ENCODE peak calls at places on chromosomes 3 and 15, in five cellular contexts. L is NCI-H774; Y is hepatic stellate cell; Z is stimulated activated CD4-positive, alpha-beta T cell treated with anti-CD3 and anti-CD28 coated beads, Interleukin-2, amount 100 ng/mL, for 48 hours; W is fibroblast of villous mesenchyme. O is an unnamed sample.

GRCh38 chr3:71311320-71312046 is 272.0 kb downstream of the FOXP1 start:
- DNase-seq in L (no peak), Y (no peak), Z (no peak), W (no peak), O (no peak)

GRCh38 chr3:195080125-195080524 is 190.8 kb downstream of the XXYLT1 start:
- DNase-seq in L (no peak), Y (no peak), Z (no peak), W (no peak), O (no peak)

GRCh38 chr15:66004618-66005262 is 135.4 kb downstream of the RAB11A start:
- DNase-seq in L (no peak), Y (peak; percentile 57), Z (peak; percentile 13), W (peak; percentile 44), O (no peak)

GRCh38 chr3:171646357-171647133 is 163.7 kb downstream of the PLD1 start:
- DNase-seq in L (peak; percentile 17), Y (peak; percentile 62), Z (no peak), W (peak; percentile 75), O (peak; percentile 83)

GRCh38 chr3:150227839-150228238 is 180.3 kb upstream of the TSC22D2 start:
- DNase-seq in L (peak; percentile 74), Y (peak; percentile 36), Z (peak; percentile 31), W (peak; percentile 65), O (peak; percentile 71)

GRCh38 chr3:45123841-45124269 is 22.3 kb downstream of the CDCP1 start:
- DNase-seq in L (no peak), Y (no peak), Z (no peak), W (peak; percentile 81), O (no peak)

GRCh38 chr3:63508305-63508704 is 144.2 kb upstream of the SNTN start:
- DNase-seq in L (no peak), Y (no peak), Z (no peak), W (no peak), O (no peak)

GRCh38 chr3:117681619-117682018 is 972.0 kb downstream of the TUSC7 start:
- DNase-seq in L (no peak), Y (peak; percentile 35), Z (no peak), W (peak; percentile 21), O (no peak)